ENCODE peak calls at places on chromosomes 4 and X, in five cellular contexts. J, P, I, B and V are unnamed samples.

GRCh38 chr4:47526281-47526680 is 41.2 kb downstream of the ATP10D start:
- DNase-seq in B (no peak), J (no peak), I (no peak), P (no peak), V (peak; percentile 26)

GRCh38 chr4:71290074-71290473 is 48.7 kb upstream of the SLC4A4 start:
- DNase-seq in J (no peak), I (no peak), P (no peak), B (no peak), V (no peak)

GRCh38 chr4:18033111-18034085 is 11.8 kb upstream of the LCORL start:
- DNase-seq in P (no peak), B (no peak), I (no peak), J (no peak), V (no peak)

GRCh38 chr4:93829531-93830089 is 1.1 kb downstream of the ATOH1 start:
- DNase-seq in J (no peak), I (no peak), B (no peak), P (no peak), V (no peak)

GRCh38 chr4:44237643-44238042 is 211.0 kb downstream of the KCTD8 start:
- DNase-seq in I (no peak), B (no peak), J (no peak), P (no peak), V (no peak)

GRCh38 chr4:5292091-5292490 is 240.8 kb downstream of the STK32B start:
- DNase-seq in I (no peak), P (no peak), J (no peak), B (no peak), V (no peak)

GRCh38 chrX:50769389-50770063 is 44.5 kb downstream of the SHROOM4 start:
- DNase-seq in I (peak; percentile 68), B (no peak), J (no peak), P (no peak), V (peak; percentile 25)

GRCh38 chr4:15956179-15956850 is 6.7 kb downstream of the FGFBP2 start:
- DNase-seq in I (peak; percentile 89), B (peak; percentile 78), J (no peak), P (peak; percentile 88), V (peak; percentile 69)

GRCh38 chr4:40553995-40554394 is 75.7 kb downstream of the RBM47 start:
- DNase-seq in J (no peak), I (peak; percentile 41), B (no peak), P (no peak), V (no peak)

GRCh38 chrX:24396236-24396929 is 35.9 kb downstream of the SUPT20HL1 start:
- DNase-seq in P (no peak), B (no peak), I (no peak), J (no peak), V (peak; percentile 42)

GRCh38 chr4:11420327-11420726 is 8.4 kb downstream of the HS3ST1 start:
- DNase-seq in P (no peak), B (no peak), I (no peak), J (no peak), V (no peak)

DNA sequence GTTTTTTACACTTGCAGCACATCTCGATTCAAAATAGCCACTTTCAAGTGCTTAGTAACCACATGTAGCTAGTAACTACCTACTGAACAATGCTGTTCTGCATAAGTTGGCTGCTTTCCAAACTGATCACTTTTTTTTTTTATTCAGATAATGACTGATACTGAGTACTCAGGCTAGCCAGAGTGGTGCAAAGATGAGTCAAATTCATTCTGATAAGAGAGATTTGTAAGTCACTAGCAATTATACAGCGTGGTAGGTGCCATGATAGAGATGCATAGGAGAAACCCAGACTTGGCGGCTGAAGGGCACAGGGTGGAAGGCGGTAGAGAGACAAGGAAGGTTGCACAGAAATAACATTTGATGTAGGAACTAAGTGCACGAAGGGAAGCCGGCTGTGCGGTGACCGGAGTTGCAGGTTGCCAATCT is 357 bp upstream of the IGBP1 start:
- DNase-seq in I (no peak), J (no peak), P (no peak), B (no peak), V (no peak)
- TF ChIP-seq POLR2AphosphoS5 in I (no peak), J (no peak), P (no peak), B (no peak), V (no peak)

DNA sequence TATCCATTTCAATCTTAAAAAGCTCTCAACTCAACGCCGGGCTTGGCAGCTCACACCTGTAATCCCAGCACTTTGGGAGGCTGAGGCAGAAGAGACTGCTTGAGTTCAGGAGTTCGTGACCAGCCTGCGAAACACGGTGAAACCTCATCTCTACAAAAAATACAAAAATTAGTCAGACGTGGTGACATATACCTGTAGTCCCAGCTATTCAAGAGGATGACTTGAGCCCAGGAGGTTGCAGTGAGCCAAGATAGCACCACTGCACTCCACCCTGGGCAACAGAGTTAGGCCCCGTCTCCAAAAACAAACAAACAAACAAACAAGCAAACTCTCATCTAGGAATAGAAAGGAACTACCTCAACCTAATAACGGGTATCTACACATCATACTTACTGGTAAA is 50.8 kb downstream of the PTPN13 start:
- DNase-seq in B (no peak), J (no peak), P (no peak), I (no peak), V (no peak)
- H3K9me3 ChIP-seq in B (peaks cover 6% of the 10 kb centered on the region), J (no peaks in the 10 kb centered on the region), P (peaks cover 17% of the 10 kb centered on the region), I (peaks cover 8% of the 10 kb centered on the region), V (no peaks in the 10 kb centered on the region)

GRCh38 chrX:103360092-103360491 is 3.8 kb downstream of the TCEAL9 start:
- DNase-seq in I (no peak), P (no peak), B (no peak), J (no peak), V (peak; percentile 80)
- TF ChIP-seq POLR2AphosphoS5 in I (no peak), P (no peak), B (no peak), J (no peak), V (no peak)

GRCh38 chr4:1403591-1404572 is 2.4 kb downstream of the NKX1-1 start:
- DNase-seq in I (no peak), P (peak; percentile 17), B (no peak), J (no peak), V (no peak)

GRCh38 chr4:1403177-1403583 is 3.1 kb downstream of the NKX1-1 start:
- DNase-seq in P (peak; percentile 18), J (no peak), I (no peak), B (no peak), V (no peak)

GRCh38 chr4:1402021-1402515 is 4.2 kb downstream of the NKX1-1 start:
- DNase-seq in B (no peak), P (peak; percentile 9), I (no peak), J (no peak), V (no peak)

GRCh38 chr4:1401409-1402020 is 4.7 kb downstream of the NKX1-1 start:
- DNase-seq in J (no peak), B (no peak), I (peak; percentile 14), P (peak; percentile 15), V (no peak)

DNA sequence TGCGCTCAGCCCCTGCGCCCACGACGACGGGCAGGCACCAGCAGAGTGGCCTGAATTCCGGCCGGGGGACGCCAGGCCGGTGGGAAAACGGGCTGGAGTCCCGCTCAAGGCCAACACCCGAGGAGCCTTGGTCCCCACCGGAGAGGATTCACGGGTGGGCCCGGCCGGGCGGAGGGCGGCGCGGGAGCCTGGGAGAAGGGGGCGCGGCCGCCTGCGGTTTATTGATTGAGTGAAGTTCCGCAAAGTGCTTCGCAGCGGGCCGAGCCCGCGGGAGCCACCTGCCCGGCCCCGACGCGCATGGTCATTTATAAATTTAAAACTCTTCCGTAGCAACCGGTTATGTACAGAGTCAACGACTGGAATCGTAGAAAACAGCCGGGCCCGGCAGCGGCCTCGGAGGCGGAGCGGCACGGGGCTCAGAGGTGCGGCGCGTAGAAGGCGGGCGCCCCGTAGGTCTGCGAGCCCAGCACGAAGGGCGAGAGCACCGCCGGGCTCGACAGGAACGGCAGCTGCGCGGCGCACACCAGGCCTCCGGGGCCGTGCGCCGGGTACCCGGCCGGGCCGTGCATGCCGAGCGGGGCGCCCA is 3.6 kb downstream of the NKX1-1 start:
- DNase-seq in B (no peak), I (no peak), J (no peak), P (peak; percentile 17), V (no peak)
- H3K9me3 ChIP-seq in B (peaks cover 7% of the 10 kb centered on the region), I (no peaks in the 10 kb centered on the region), J (no peaks in the 10 kb centered on the region), P (peaks cover 8% of the 10 kb centered on the region), V (peaks cover 2% of the 10 kb centered on the region)

GRCh38 chrX:128460835-128461234 is 408.6 kb upstream of the ACTRT1 start:
- DNase-seq in B (no peak), J (no peak), I (no peak), P (no peak), V (peak; percentile 1)

GRCh38 chrX:128457674-128458073 is 405.5 kb upstream of the ACTRT1 start:
- DNase-seq in P (no peak), B (no peak), J (no peak), I (no peak), V (no peak)

GRCh38 chrX:128464091-128464490 is 411.9 kb upstream of the ACTRT1 start:
- DNase-seq in I (no peak), B (no peak), P (no peak), J (no peak), V (no peak)

GRCh38 chrX:128458888-128459287 is 406.7 kb upstream of the ACTRT1 start:
- DNase-seq in I (no peak), J (no peak), B (no peak), P (no peak), V (no peak)
- TF ChIP-seq POLR2AphosphoS5 in I (no peak), J (no peak), B (no peak), P (no peak), V (no peak)